ENCODE peak calls at places on chromosomes 12 and 14, in six cellular contexts. W, E, U, M, G and C are unnamed samples.

GRCh38 chr14:100568164-100568997 is 18.8 kb downstream of the BEGAIN start:
- DNase-seq in U (no peak), G (no peak), M (no peak), W (no peak), E (no peak), C (no peak)

GRCh38 chr12:49061157-49061650 is 610 bp upstream of the KMT2D start:
- DNase-seq in W (no peak), M (no peak), G (no peak), E (no peak), U (no peak), C (no peak)

GRCh38 chr12:112524269-112524668 is 105.5 kb downstream of the PTPN11 start:
- DNase-seq in W (no peak), E (no peak), M (no peak), U (no peak), G (no peak), C (no peak)

GRCh38 chr12:64457036-64457435 is 5.1 kb downstream of the TBK1 start:
- DNase-seq in W (no peak), M (no peak), U (no peak), G (no peak), E (no peak), C (no peak)

GRCh38 chr14:102988054-102988453 is 65.6 kb downstream of the AMN start:
- DNase-seq in E (no peak), M (no peak), U (no peak), G (no peak), W (no peak), C (no peak)

GRCh38 chr12:26940820-26941219 is 2.5 kb downstream of the FGFR1OP2 start:
- DNase-seq in G (peak; percentile 15), M (no peak), W (peak; percentile 56), E (no peak), U (no peak), C (no peak)

GRCh38 chr14:87966816-87967215 is 26.2 kb downstream of the GALC start:
- DNase-seq in E (no peak), U (no peak), W (peak; percentile 21), M (no peak), G (no peak), C (no peak)

GRCh38 chr12:57637364-57637763 is 4.4 kb upstream of the B4GALNT1 start:
- DNase-seq in U (no peak), E (no peak), G (no peak), M (no peak), W (no peak), C (no peak)

GRCh38 chr12:120376416-120376815 is 7.5 kb upstream of the MSI1 start:
- DNase-seq in U (no peak), G (no peak), E (no peak), M (no peak), W (no peak), C (no peak)

GRCh38 chr12:92987362-92987761 is 58.3 kb upstream of the EEA1 start:
- DNase-seq in W (peak; percentile 62), E (peak; percentile 6), M (peak; percentile 68), G (no peak), U (peak; percentile 27), C (no peak)

GRCh38 chr12:59615392-59616165 is 19.8 kb downstream of the SLC16A7 start:
- DNase-seq in G (no peak), E (no peak), M (no peak), U (no peak), W (no peak), C (no peak)

GRCh38 chr12:49916129-49916919 is 12.6 kb upstream of the FAIM2 start:
- DNase-seq in M (no peak), G (no peak), U (no peak), W (no peak), E (no peak), C (no peak)

GRCh38 chr14:75417674-75418073 is 10.1 kb upstream of the JDP2 start:
- DNase-seq in W (peak; percentile 46), G (no peak), M (peak; percentile 72), U (no peak), E (no peak), C (no peak)

GRCh38 chr12:89653-90052 is 23.1 kb downstream of the IQSEC3 start:
- DNase-seq in M (no peak), E (no peak), U (no peak), G (no peak), W (no peak), C (no peak)

GRCh38 chr12:132163911-132164288 is 19.6 kb downstream of the NOC4L start:
- DNase-seq in M (no peak), W (no peak), U (no peak), E (no peak), G (no peak), C (no peak)

GRCh38 chr12:15276088-15276698 is 46.1 kb upstream of the PTPRO start:
- DNase-seq in E (peak; percentile 58), M (no peak), W (peak; percentile 19), U (peak; percentile 22), G (peak; percentile 22), C (no peak)

GRCh38 chr12:24839268-24839791 is 109.6 kb downstream of the BCAT1 start:
- DNase-seq in G (peak; percentile 50), E (no peak), U (no peak), W (peak; percentile 81), M (no peak), C (no peak)

GRCh38 chr12:52173526-52173925 is 18.3 kb downstream of the KRT80 start:
- DNase-seq in M (no peak), U (no peak), W (no peak), E (no peak), G (no peak), C (no peak)

GRCh38 chr12:52178984-52179383 is 12.8 kb downstream of the KRT80 start:
- DNase-seq in G (no peak), W (no peak), M (no peak), E (no peak), U (no peak), C (no peak)

GRCh38 chr12:52178443-52178842 is 13.4 kb downstream of the KRT80 start:
- DNase-seq in W (no peak), M (no peak), G (no peak), U (no peak), E (no peak), C (no peak)

GRCh38 chr12:52172956-52173355 is 18.9 kb downstream of the KRT80 start:
- DNase-seq in E (no peak), U (no peak), G (no peak), W (no peak), M (no peak), C (no peak)

GRCh38 chr12:52175411-52176350 is 16.1 kb downstream of the KRT80 start:
- DNase-seq in G (no peak), E (no peak), M (no peak), U (no peak), W (peak; percentile 50), C (no peak)
- TF ChIP-seq CTCF in G (no peak), E (peak; percentile 29), M (no peak), U (no peak), W (peak; percentile 43), C (no peak)

GRCh38 chr12:10366875-10367274 is 23.0 kb downstream of the KLRK1 start:
- DNase-seq in W (no peak), U (no peak), E (no peak), G (no peak), M (no peak), C (no peak)
- TF ChIP-seq CTCF in W (peak; percentile 46), U (no peak), E (no peak), G (no peak), M (peak; percentile 38), C (no peak)

DNA sequence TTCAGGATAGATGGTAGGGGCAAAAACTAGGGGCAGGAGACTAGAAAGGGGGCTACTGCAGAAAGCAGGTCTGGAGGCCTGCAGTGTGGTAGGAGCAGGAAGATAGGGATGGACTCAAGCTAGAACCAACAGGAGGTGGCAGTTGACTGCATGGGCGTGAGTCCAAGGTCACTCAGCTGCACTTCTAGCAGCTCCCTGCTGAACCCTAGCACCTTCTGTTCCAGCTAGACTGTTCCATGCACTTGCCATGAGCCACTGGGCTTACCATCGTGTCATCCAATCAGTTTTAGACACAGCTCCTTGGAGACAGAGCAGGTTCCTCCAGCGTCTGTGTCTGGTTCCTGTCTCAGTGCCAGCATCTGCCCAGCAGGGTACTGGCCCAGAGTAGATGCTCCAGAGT is 11.3 kb upstream of the KRT8 start:
- DNase-seq in E (no peak), G (no peak), M (no peak), W (no peak), U (no peak), C (no peak)
- TF ChIP-seq CTCF in E (no peak), G (no peak), M (no peak), W (no peak), U (no peak), C (no peak)

DNA sequence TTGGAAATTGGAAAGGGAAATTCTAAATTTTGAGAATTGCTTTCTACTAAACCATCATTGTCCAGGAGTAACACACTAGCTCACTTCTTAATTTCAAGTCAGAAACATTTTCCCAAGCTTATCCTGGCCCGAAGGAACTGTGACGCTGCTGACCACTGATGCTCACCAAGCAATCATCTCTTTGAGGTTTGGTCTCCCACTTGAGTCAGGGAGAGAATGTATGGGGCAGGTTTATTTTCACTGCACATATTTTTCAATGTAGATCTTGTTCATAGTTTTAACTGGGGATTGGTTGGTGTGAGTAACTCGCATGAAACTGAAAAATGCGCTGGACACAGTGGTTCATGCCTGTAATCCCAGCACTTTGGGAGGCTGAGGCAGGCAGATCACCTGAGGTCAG is 12.9 kb upstream of the RNASE10 start:
- DNase-seq in G (no peak), U (no peak), M (no peak), E (no peak), W (peak; percentile 53), C (no peak)
- TF ChIP-seq CTCF in G (no peak), U (no peak), M (no peak), E (no peak), W (no peak), C (no peak)

GRCh38 chr12:63276537-63277365 is 125.8 kb upstream of the AVPR1A start:
- DNase-seq in M (no peak), U (no peak), G (peak; percentile 7), W (peak; percentile 4), E (peak; percentile 39), C (no peak)
- TF ChIP-seq CTCF in M (peak; percentile 66), U (peak; percentile 83), G (peak; percentile 41), W (peak; percentile 56), E (peak; percentile 81), C (no peak)